ENCODE peak calls at places on chromosomes 16 and 17, in four cellular contexts. One of them, this sample, is unnamed.
A peak's percentile ranks its signal among the peaks of the same experiment; 100 is the strongest.

GRCh38 chr16:57503366-57503765 is 17.1 kb upstream of the DOK4 start:
- DNase-seq in T-helper 1 cell: no peak
- DNase-seq in caudate nucleus: no peak
- DNase-seq in memory B cell: no peak
- DNase-seq in this sample: no peak

GRCh38 chr17:11880714-11881113 is 116.6 kb downstream of the ZNF18 start:
- DNase-seq in T-helper 1 cell: no peak
- DNase-seq in caudate nucleus: no peak
- DNase-seq in memory B cell: no peak
- DNase-seq in this sample: no peak

GRCh38 chr17:31919802-31920525 is 16.8 kb upstream of the SUZ12 start:
- DNase-seq in T-helper 1 cell: peak; percentile 22
- DNase-seq in caudate nucleus: no peak
- DNase-seq in memory B cell: no peak
- DNase-seq in this sample: peak; percentile 38

GRCh38 chr16:46972429-46972970 is 974 bp downstream of the DNAJA2 start:
- DNase-seq in T-helper 1 cell: peak; percentile 45
- DNase-seq in caudate nucleus: no peak
- DNase-seq in memory B cell: peak; percentile 3
- DNase-seq in this sample: no peak

GRCh38 chr16:2817496-2818277 is 650 bp downstream of the PRSS21 start:
- DNase-seq in T-helper 1 cell: no peak
- DNase-seq in caudate nucleus: no peak
- DNase-seq in memory B cell: no peak
- DNase-seq in this sample: peak; percentile 22

GRCh38 chr17:80893604-80894438 is 97.8 kb upstream of the CHMP6 start:
- DNase-seq in T-helper 1 cell: no peak
- DNase-seq in caudate nucleus: no peak
- DNase-seq in memory B cell: no peak
- DNase-seq in this sample: no peak

GRCh38 chr17:40320771-40321501 is 12.0 kb downstream of the RARA start:
- DNase-seq in T-helper 1 cell: no peak
- DNase-seq in caudate nucleus: peak; percentile 57
- DNase-seq in memory B cell: no peak
- DNase-seq in this sample: peak; percentile 53

GRCh38 chr17:50841949-50842354 is 6.6 kb downstream of the WFIKKN2 start:
- DNase-seq in T-helper 1 cell: peak; percentile 27
- DNase-seq in caudate nucleus: peak; percentile 35
- DNase-seq in memory B cell: peak; percentile 32
- DNase-seq in this sample: peak; percentile 73

GRCh38 chr17:78029697-78030096 is 71.2 kb downstream of the TNRC6C start:
- DNase-seq in T-helper 1 cell: no peak
- DNase-seq in caudate nucleus: no peak
- DNase-seq in memory B cell: no peak
- DNase-seq in this sample: no peak

GRCh38 chr16:82452002-82452741 is 174.6 kb upstream of the CDH13 start:
- DNase-seq in T-helper 1 cell: no peak
- DNase-seq in caudate nucleus: no peak
- DNase-seq in memory B cell: no peak
- DNase-seq in this sample: no peak

This sample was measured in activated CD8-positive, alpha-beta T cell treated with anti-CD3 and anti-CD28 coated beads for 36 hours.